ENCODE peak calls at places on chromosomes 4 and X, in nine cellular contexts. One of them, this sample, is unnamed.

GRCh38 chr4:102403115-102403514 is 57.8 kb upstream of the SLC39A8 start:
- DNase-seq in AG04450: no peak
- DNase-seq in T-helper 1 cell: no peak
- DNase-seq in DMS153: no peak
- DNase-seq in NAMALWA: no peak
- DNase-seq in Caki2: no peak
- DNase-seq in NCI-H2171 treated with DMSO at 0.1 percent for 48 hours: no peak
- DNase-seq in activated B cell treated with CpG ODN at 0.5 μM for 24 hours: no peak
- DNase-seq in nucleus accumbens: no peak
- DNase-seq in this sample: no peak

GRCh38 chrX:152641996-152642395 is 4.3 kb downstream of the GABRQ start:
- DNase-seq in AG04450: no peak
- DNase-seq in T-helper 1 cell: no peak
- DNase-seq in DMS153: no peak
- DNase-seq in NAMALWA: peak
- DNase-seq in Caki2: peak
- DNase-seq in NCI-H2171 treated with DMSO at 0.1 percent for 48 hours: no peak
- DNase-seq in activated B cell treated with CpG ODN at 0.5 μM for 24 hours: no peak
- DNase-seq in nucleus accumbens: peak
- DNase-seq in this sample: no peak

GRCh38 chrX:22122510-22122909 is 90.4 kb downstream of the PHEX start:
- DNase-seq in AG04450: peak
- DNase-seq in T-helper 1 cell: no peak
- DNase-seq in DMS153: no peak
- DNase-seq in NAMALWA: no peak
- DNase-seq in Caki2: peak
- DNase-seq in NCI-H2171 treated with DMSO at 0.1 percent for 48 hours: no peak
- DNase-seq in activated B cell treated with CpG ODN at 0.5 μM for 24 hours: no peak
- DNase-seq in nucleus accumbens: no peak
- DNase-seq in this sample: no peak

GRCh38 chr4:79597266-79597665 is 189.2 kb upstream of the GK2 start:
- DNase-seq in AG04450: no peak
- DNase-seq in T-helper 1 cell: no peak
- DNase-seq in DMS153: no peak
- DNase-seq in NAMALWA: no peak
- DNase-seq in Caki2: no peak
- DNase-seq in NCI-H2171 treated with DMSO at 0.1 percent for 48 hours: peak
- DNase-seq in activated B cell treated with CpG ODN at 0.5 μM for 24 hours: no peak
- DNase-seq in nucleus accumbens: no peak
- DNase-seq in this sample: no peak

GRCh38 chr4:180296036-180296599 is 1947.1 kb upstream of the TENM3 start:
- DNase-seq in AG04450: no peak
- DNase-seq in T-helper 1 cell: no peak
- DNase-seq in DMS153: no peak
- DNase-seq in NAMALWA: no peak
- DNase-seq in Caki2: no peak
- DNase-seq in NCI-H2171 treated with DMSO at 0.1 percent for 48 hours: no peak
- DNase-seq in activated B cell treated with CpG ODN at 0.5 μM for 24 hours: no peak
- DNase-seq in nucleus accumbens: no peak
- DNase-seq in this sample: no peak

GRCh38 chr4:122045533-122045932 is 93.7 kb upstream of the TRPC3 start:
- DNase-seq in AG04450: peak
- DNase-seq in T-helper 1 cell: no peak
- DNase-seq in DMS153: peak
- DNase-seq in NAMALWA: peak
- DNase-seq in Caki2: peak
- DNase-seq in NCI-H2171 treated with DMSO at 0.1 percent for 48 hours: peak
- DNase-seq in activated B cell treated with CpG ODN at 0.5 μM for 24 hours: no peak
- DNase-seq in nucleus accumbens: no peak
- DNase-seq in this sample: peak

GRCh38 chr4:85869156-85869555 is 394.2 kb downstream of the ARHGAP24 start:
- DNase-seq in AG04450: no peak
- DNase-seq in T-helper 1 cell: no peak
- DNase-seq in DMS153: no peak
- DNase-seq in NAMALWA: no peak
- DNase-seq in Caki2: no peak
- DNase-seq in NCI-H2171 treated with DMSO at 0.1 percent for 48 hours: no peak
- DNase-seq in activated B cell treated with CpG ODN at 0.5 μM for 24 hours: no peak
- DNase-seq in nucleus accumbens: no peak
- DNase-seq in this sample: no peak

GRCh38 chr4:1356181-1356998 is 9.4 kb downstream of the UVSSA start:
- DNase-seq in AG04450: no peak
- DNase-seq in T-helper 1 cell: no peak
- DNase-seq in DMS153: no peak
- DNase-seq in NAMALWA: peak
- DNase-seq in Caki2: no peak
- DNase-seq in NCI-H2171 treated with DMSO at 0.1 percent for 48 hours: peak
- DNase-seq in activated B cell treated with CpG ODN at 0.5 μM for 24 hours: peak
- DNase-seq in nucleus accumbens: peak
- DNase-seq in this sample: no peak

GRCh38 chr4:179624768-179625181 is 2182.5 kb upstream of the AGA start:
- DNase-seq in AG04450: peak
- DNase-seq in T-helper 1 cell: no peak
- DNase-seq in DMS153: no peak
- DNase-seq in NAMALWA: no peak
- DNase-seq in Caki2: peak
- DNase-seq in NCI-H2171 treated with DMSO at 0.1 percent for 48 hours: no peak
- DNase-seq in activated B cell treated with CpG ODN at 0.5 μM for 24 hours: no peak
- DNase-seq in nucleus accumbens: no peak
- DNase-seq in this sample: no peak

This sample was measured in SJSA1.